ENCODE peak calls at places on chromosomes 3 and 15, in nine cellular contexts. C is GM20000, M is dorsolateral prefrontal cortex, E is BJ, Z is tibial artery, K is omental fat pad, O is fibroblast of mammary gland, U is pancreas, X is AG04450. Q is an unnamed sample.

GRCh38 chr15:74043425-74044266 is 38.7 kb downstream of the GOLGA6A start:
- DNase-seq in C (no peak), U (no peak), Z (no peak), X (no peak), O (no peak), K (no peak), M (no peak), E (no peak), Q (no peak)

GRCh38 chr3:138688871-138689299 is 80.3 kb downstream of the FAIM start:
- DNase-seq in M (no peak), E (no peak), K (no peak), X (no peak), C (no peak), O (no peak), Z (no peak), U (no peak), Q (no peak)

GRCh38 chr15:41814534-41814933 is 13.4 kb upstream of the JMJD7 start:
- DNase-seq in O (no peak), E (no peak), M (no peak), C (no peak), X (no peak), U (no peak), K (no peak), Z (no peak), Q (no peak)

GRCh38 chr15:89575656-89576416 is 567 bp downstream of the TICRR start:
- DNase-seq in E (no peak), X (no peak), M (no peak), U (no peak), O (peak), C (no peak), Z (no peak), K (no peak), Q (peak)

GRCh38 chr3:108127301-108127988 is 36.6 kb upstream of the CD47 start:
- DNase-seq in X (no peak), K (no peak), E (no peak), O (no peak), C (peak), Z (no peak), M (no peak), U (no peak), Q (no peak)

GRCh38 chr3:79167651-79168416 is 600.0 kb downstream of the ROBO1 start:
- DNase-seq in O (peak), Z (no peak), M (no peak), C (no peak), U (peak), E (peak), K (no peak), X (peak), Q (peak)

GRCh38 chr3:134061401-134061800 is 31.7 kb upstream of the SLCO2A1 start:
- DNase-seq in M (no peak), O (no peak), U (no peak), X (no peak), C (no peak), E (no peak), K (no peak), Z (no peak), Q (no peak)

GRCh38 chr3:115285001-115285400 is 137.9 kb upstream of the ZBTB20 start:
- DNase-seq in O (no peak), Z (no peak), K (no peak), C (no peak), E (no peak), M (no peak), U (no peak), X (no peak), Q (no peak)

GRCh38 chr3:133591271-133591742 is 17.8 kb downstream of the CDV3 start:
- DNase-seq in O (peak), Z (no peak), E (no peak), K (no peak), C (no peak), M (no peak), X (no peak), U (no peak), Q (peak)

GRCh38 chr3:31752305-31753049 is 219.8 kb downstream of the STT3B start:
- DNase-seq in U (no peak), X (no peak), E (no peak), O (no peak), Z (no peak), M (no peak), C (no peak), K (no peak), Q (no peak)

GRCh38 chr15:39131605-39132004 is 449.3 kb upstream of the THBS1 start:
- DNase-seq in K (no peak), U (no peak), E (no peak), X (no peak), M (no peak), O (peak), C (no peak), Z (no peak), Q (peak)

GRCh38 chr3:135041586-135041985 is 246.5 kb downstream of the EPHB1 start:
- DNase-seq in K (no peak), U (no peak), O (peak), X (no peak), C (no peak), Z (no peak), E (no peak), M (no peak), Q (no peak)

GRCh38 chr3:136632625-136633081 is 119.5 kb downstream of the STAG1 start:
- DNase-seq in U (no peak), Z (no peak), M (no peak), O (peak), C (no peak), K (no peak), E (no peak), X (no peak), Q (peak)

GRCh38 chr3:186166036-186166435 is 57.1 kb upstream of the ETV5 start:
- DNase-seq in C (no peak), U (no peak), O (no peak), X (no peak), K (no peak), E (no peak), M (no peak), Z (no peak), Q (no peak)

GRCh38 chr15:28875461-28875965 is 10.3 kb upstream of the APBA2 start:
- DNase-seq in X (no peak), Z (no peak), C (no peak), M (no peak), E (no peak), U (no peak), O (no peak), K (no peak), Q (no peak)

GRCh38 chr3:158095302-158095997 is 10.8 kb downstream of the SHOX2 start:
- DNase-seq in U (no peak), E (no peak), K (no peak), Z (no peak), M (no peak), C (no peak), O (no peak), X (no peak), Q (no peak)

GRCh38 chr3:158094917-158095301 is 11.3 kb downstream of the SHOX2 start:
- DNase-seq in U (no peak), O (no peak), Z (no peak), C (peak), X (no peak), K (no peak), E (no peak), M (no peak), Q (no peak)

GRCh38 chr3:158093526-158093925 is 12.7 kb downstream of the SHOX2 start:
- DNase-seq in E (no peak), X (no peak), M (no peak), U (no peak), Z (no peak), K (no peak), C (no peak), O (no peak), Q (no peak)

GRCh38 chr3:158094235-158094916 is 11.8 kb downstream of the SHOX2 start:
- DNase-seq in Z (no peak), U (no peak), M (no peak), K (no peak), X (no peak), C (peak), E (no peak), O (no peak), Q (no peak)

GRCh38 chr3:158091526-158091925 is 14.7 kb downstream of the SHOX2 start:
- DNase-seq in Z (no peak), M (no peak), C (no peak), O (peak), K (no peak), E (no peak), U (no peak), X (no peak), Q (peak)
- TF ChIP-seq CTCF in Z (no peak), M (no peak), C (no peak), O (peak), K (no peak), E (peak), U (no peak), X (peak), Q (peak)

GRCh38 chr3:25849101-25849500 is 59.2 kb downstream of the OXSM start:
- DNase-seq in O (no peak), K (no peak), C (no peak), X (no peak), Z (no peak), U (peak), E (no peak), M (no peak), Q (no peak)

GRCh38 chr3:25840099-25840498 is 50.2 kb downstream of the OXSM start:
- DNase-seq in M (no peak), Z (no peak), E (no peak), X (no peak), O (no peak), C (no peak), K (no peak), U (no peak), Q (no peak)

GRCh38 chr3:25846282-25846681 is 56.4 kb downstream of the OXSM start:
- DNase-seq in U (no peak), K (no peak), M (no peak), C (no peak), Z (no peak), O (no peak), E (no peak), X (no peak), Q (no peak)

GRCh38 chr3:25843332-25843731 is 53.4 kb downstream of the OXSM start:
- DNase-seq in E (no peak), U (no peak), C (no peak), M (no peak), O (peak), Z (no peak), X (no peak), K (no peak), Q (no peak)
- TF ChIP-seq CTCF in E (no peak), U (no peak), C (no peak), M (peak), O (no peak), Z (no peak), X (peak), K (no peak), Q (no peak)

GRCh38 chr3:12829886-12830784 is 11.2 kb downstream of the RPL32 start:
- DNase-seq in C (no peak), M (no peak), K (no peak), Z (no peak), U (no peak), E (no peak), X (no peak), O (no peak), Q (no peak)
- TF ChIP-seq CTCF in C (no peak), M (no peak), K (no peak), Z (no peak), U (no peak), E (peak), X (peak), O (peak), Q (peak)

DNA sequence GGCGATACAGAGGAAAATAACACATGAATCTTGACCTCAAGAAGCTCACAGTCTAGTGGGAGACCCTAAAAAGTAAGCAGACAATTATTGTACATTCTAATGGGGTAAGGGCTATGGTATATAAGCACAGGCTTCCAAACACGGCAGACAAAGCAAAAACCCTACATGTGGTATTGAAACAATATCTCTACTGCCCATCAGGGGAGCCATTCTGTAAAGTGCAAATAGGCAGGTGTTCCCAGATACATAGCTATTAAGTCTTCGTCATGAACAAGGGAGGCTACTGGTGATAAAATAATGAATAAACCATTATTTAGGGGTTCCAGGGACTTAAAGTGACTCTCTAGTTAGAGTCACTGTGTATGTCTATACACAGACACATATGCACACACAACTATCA is 38.6 kb upstream of the ASB14 start:
- DNase-seq in Z (no peak), M (no peak), C (no peak), U (no peak), K (no peak), X (no peak), E (no peak), O (no peak), Q (no peak)
- TF ChIP-seq CTCF in Z (no peak), M (no peak), C (no peak), U (no peak), K (no peak), X (no peak), E (no peak), O (no peak), Q (no peak)

GRCh38 chr3:185024406-185024805 is 128.5 kb downstream of the C3orf70 start:
- DNase-seq in O (no peak), Z (no peak), M (no peak), E (no peak), C (no peak), X (no peak), K (no peak), U (no peak), Q (no peak)

GRCh38 chr3:185030399-185030798 is 122.5 kb downstream of the C3orf70 start:
- DNase-seq in K (no peak), E (no peak), O (no peak), X (no peak), U (no peak), Z (no peak), C (no peak), M (no peak), Q (no peak)

GRCh38 chr3:185024966-185025365 is 127.9 kb downstream of the C3orf70 start:
- DNase-seq in X (no peak), O (no peak), C (no peak), E (no peak), U (no peak), Z (no peak), M (no peak), K (no peak), Q (no peak)

GRCh38 chr3:185029071-185029470 is 123.8 kb downstream of the C3orf70 start:
- DNase-seq in C (no peak), O (no peak), X (no peak), E (no peak), M (no peak), K (no peak), Z (no peak), U (no peak), Q (no peak)

DNA sequence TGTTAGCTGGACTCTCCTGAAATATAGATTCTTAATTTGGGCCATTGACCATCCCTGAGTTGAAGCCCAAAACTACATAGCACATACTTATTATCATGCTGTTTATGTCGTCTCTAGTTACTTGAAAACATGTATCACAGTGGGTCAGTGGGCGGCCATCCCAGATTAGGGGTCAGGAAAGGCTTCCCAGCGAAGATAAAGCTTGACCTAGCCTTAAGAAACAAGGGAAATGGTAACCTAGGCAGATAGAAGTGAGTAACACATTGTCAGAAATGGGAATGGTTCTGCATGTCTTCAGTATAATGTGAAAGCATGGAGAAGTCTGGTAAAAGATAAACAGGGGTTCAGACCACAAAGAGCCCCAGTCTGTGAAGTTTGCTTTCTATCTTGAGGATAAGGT is 124.7 kb downstream of the C3orf70 start:
- DNase-seq in U (no peak), X (no peak), C (no peak), M (no peak), K (no peak), O (no peak), Z (no peak), E (no peak), Q (no peak)
- TF ChIP-seq CTCF in U (no peak), X (no peak), C (no peak), M (no peak), K (no peak), O (no peak), Z (no peak), E (no peak), Q (no peak)

GRCh38 chr3:160691962-160692361 is 15.0 kb downstream of the ARL14 start:
- DNase-seq in O (no peak), E (no peak), X (no peak), K (no peak), C (no peak), M (no peak), Z (no peak), U (no peak), Q (no peak)

GRCh38 chr3:160691151-160691550 is 14.2 kb downstream of the ARL14 start:
- DNase-seq in E (no peak), C (no peak), M (no peak), K (no peak), X (no peak), Z (no peak), U (no peak), O (no peak), Q (no peak)

GRCh38 chr3:160684368-160684740 is 7.4 kb downstream of the ARL14 start:
- DNase-seq in O (no peak), U (no peak), C (no peak), Z (no peak), E (no peak), M (no peak), K (no peak), X (no peak), Q (no peak)

GRCh38 chr3:160685144-160685766 is 8.3 kb downstream of the ARL14 start:
- DNase-seq in K (no peak), O (no peak), U (no peak), C (no peak), X (no peak), M (no peak), Z (no peak), E (no peak), Q (no peak)

DNA sequence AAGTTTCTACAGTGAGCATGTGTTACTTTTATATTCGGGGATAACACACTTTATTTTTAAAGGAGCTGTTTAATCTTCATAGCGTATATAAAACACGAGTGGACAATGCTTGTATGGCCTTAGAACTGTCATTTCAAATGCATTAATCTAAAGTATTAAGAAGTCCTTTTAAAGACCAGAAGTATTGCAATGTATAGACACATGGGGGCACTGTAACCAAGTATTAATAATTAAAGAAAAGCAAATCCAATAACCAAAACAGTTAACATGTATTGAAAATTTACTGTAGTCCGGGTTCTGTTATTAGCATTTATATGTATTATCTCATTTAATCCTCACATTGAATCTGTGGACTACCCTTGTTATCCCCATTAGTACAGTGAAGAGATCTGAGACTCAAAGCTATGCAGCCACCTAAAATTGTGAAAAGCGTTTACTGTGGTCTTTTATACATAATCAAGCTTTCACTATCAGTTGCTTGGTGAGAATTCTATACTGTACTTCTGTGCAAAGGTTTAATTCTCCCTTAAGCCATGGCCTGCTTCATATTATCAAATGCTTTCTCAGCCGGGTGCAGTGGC is 10.1 kb downstream of the ARL14 start:
- DNase-seq in O (peak), E (no peak), C (peak), M (no peak), X (no peak), K (no peak), U (no peak), Z (no peak), Q (peak)
- TF ChIP-seq CTCF in O (peak), E (peak), C (peak), M (peak), X (peak), K (no peak), U (no peak), Z (no peak), Q (peak)

DNA sequence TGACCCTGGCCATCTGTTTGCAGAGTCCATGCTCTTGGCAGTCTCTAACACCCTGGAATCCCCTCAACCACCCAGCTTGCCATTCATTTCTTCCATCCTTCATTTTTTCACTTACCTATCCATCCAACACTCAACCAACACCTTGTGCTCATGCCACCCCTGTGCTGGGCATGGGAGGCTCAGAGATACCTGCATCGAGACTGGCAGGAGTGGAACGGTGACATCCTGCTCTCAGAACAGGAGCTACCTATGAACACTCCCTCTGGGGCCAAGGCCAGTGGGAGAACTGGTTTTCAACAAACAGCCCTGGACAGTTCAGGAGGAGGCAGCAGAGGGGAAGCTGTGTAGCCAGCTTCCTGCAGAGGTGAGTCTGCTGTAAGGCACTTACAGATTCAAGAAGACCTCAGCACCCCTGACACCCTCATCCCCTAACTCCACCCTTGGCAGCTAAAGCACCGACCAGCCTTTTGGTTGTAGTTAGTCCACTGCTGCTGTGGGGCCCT is 19.5 kb upstream of the ATP2B2 start:
- DNase-seq in K (no peak), M (peak), C (no peak), E (no peak), Z (no peak), X (no peak), U (no peak), O (no peak), Q (no peak)
- TF ChIP-seq CTCF in K (no peak), M (no peak), C (no peak), E (no peak), Z (no peak), X (no peak), U (no peak), O (no peak), Q (no peak)

GRCh38 chr3:50220109-50220508 is 15.0 kb downstream of the SLC38A3 start:
- DNase-seq in K (no peak), E (no peak), Z (no peak), O (no peak), M (no peak), X (no peak), U (no peak), C (no peak), Q (no peak)

GRCh38 chr3:50219285-50219684 is 14.2 kb downstream of the SLC38A3 start:
- DNase-seq in Z (no peak), K (no peak), M (no peak), E (no peak), C (no peak), X (no peak), O (no peak), U (no peak), Q (no peak)

GRCh38 chr3:50221051-50221412 is 15.0 kb upstream of the GNAI2 start:
- DNase-seq in Z (no peak), K (no peak), U (no peak), M (no peak), C (no peak), X (no peak), E (no peak), O (no peak), Q (no peak)

GRCh38 chr3:50222169-50222528 is 13.9 kb upstream of the GNAI2 start:
- DNase-seq in O (no peak), X (no peak), Z (no peak), E (no peak), U (no peak), C (no peak), K (no peak), M (no peak), Q (no peak)

DNA sequence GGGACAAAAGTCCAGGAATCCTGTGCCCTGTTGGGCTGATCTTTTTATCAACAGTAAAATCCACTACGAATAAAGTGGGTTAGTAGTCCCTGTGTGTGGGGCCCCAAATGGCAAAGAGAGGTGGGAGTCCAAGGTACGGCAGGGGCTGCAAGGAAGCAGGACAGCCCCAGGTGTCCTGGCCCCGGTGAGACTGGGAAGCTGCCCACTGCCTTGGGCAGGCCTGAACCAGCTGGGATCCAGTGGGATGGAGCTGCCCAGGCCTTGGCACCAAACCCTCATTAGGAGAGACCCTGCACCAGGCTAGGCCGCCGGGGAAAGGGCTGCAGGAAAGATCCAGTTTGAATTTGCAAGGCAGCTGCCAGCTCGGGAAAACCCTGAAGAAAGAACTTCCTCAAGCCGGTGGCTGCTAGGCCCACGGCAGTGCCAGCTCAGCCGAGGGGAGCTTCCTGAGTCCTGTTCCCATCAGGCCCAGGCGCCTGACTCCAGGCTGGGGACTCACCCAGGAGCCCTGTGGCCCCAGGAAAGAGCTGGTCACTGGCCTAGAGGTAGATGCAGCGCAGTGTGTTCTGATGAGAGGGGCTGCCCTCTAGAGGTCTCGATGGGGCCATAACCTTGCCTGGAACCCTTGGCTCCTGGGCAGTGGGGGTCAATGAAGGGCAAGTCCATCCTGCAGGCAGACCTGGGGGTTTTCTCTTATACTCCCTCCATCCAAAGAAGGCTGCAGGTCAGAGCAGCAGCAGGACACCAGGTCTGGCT is 14.4 kb upstream of the GNAI2 start:
- DNase-seq in U (no peak), C (no peak), K (no peak), M (no peak), Z (no peak), E (no peak), X (no peak), O (no peak), Q (no peak)
- TF ChIP-seq CTCF in U (no peak), C (no peak), K (no peak), M (peak), Z (no peak), E (no peak), X (no peak), O (no peak), Q (no peak)

Q was measured in astrocyte of the spinal cord.